ENCODE peak calls at places on chromosomes 5 and 9, in six cellular contexts. X, W, Q, R, A and B are unnamed samples.

GRCh38 chr5:88727705-88728313 is 155.2 kb downstream of the MEF2C start:
- DNase-seq in Q (peak), X (no peak), W (no peak), A (peak), R (peak), B (peak)

GRCh38 chr5:169429044-169429443 is 128.1 kb upstream of the SLIT3 start:
- DNase-seq in X (no peak), Q (no peak), A (peak), W (no peak), R (no peak), B (no peak)

GRCh38 chr9:69430206-69430605 is 105.2 kb downstream of the ENTREP1 start:
- DNase-seq in W (no peak), R (no peak), A (no peak), Q (no peak), X (no peak), B (no peak)

GRCh38 chr5:95984287-95984938 is 22.8 kb upstream of the ELL2 start:
- DNase-seq in W (no peak), A (peak), R (no peak), Q (no peak), X (no peak), B (no peak)

GRCh38 chr9:113223963-113224362 is 2.6 kb downstream of the SLC31A1 start:
- DNase-seq in Q (no peak), X (no peak), R (no peak), A (peak), W (no peak), B (no peak)

GRCh38 chr5:167898361-167899042 is 392.9 kb upstream of the WWC1 start:
- DNase-seq in A (peak), Q (peak), W (no peak), R (no peak), X (no peak), B (no peak)

GRCh38 chr9:125763373-125763772 is 16.2 kb downstream of the PBX3 start:
- DNase-seq in W (no peak), R (no peak), A (no peak), X (no peak), Q (peak), B (peak)

GRCh38 chr9:112558476-112558875 is 71.8 kb downstream of the KIAA1958 start:
- DNase-seq in A (peak), Q (no peak), R (no peak), X (no peak), W (no peak), B (no peak)

GRCh38 chr9:94906181-94906580 is 179.7 kb downstream of the AOPEP start:
- DNase-seq in R (no peak), A (no peak), X (no peak), W (no peak), Q (no peak), B (no peak)

GRCh38 chr5:2387224-2388004 is 364.1 kb downstream of the IRX2 start:
- DNase-seq in X (no peak), R (no peak), Q (no peak), W (no peak), A (peak), B (no peak)

GRCh38 chr9:6109986-6110385 is 94.6 kb upstream of the RANBP6 start:
- DNase-seq in A (no peak), X (no peak), Q (no peak), W (no peak), R (no peak), B (no peak)

DNA sequence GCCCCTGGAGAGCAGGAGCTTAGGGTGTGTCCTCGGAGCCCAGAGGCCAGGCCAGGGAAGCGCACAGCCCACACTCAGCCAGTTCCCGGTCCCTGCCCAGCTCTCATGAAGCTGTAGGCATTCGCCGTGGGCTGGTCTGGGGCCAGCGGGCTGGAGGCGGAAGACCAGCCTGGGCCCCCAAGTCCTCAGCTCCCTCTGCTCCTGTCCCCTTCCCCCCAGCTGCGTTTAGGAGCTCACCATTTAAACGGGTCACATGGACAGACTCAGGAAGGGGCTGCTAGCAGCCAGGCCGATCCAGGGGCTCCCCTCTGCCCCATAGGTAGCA is 17.4 kb downstream of the DNLZ start:
- DNase-seq in W (no peak), Q (no peak), R (no peak), A (no peak), X (no peak), B (no peak)
- H3K27ac ChIP-seq in W (no peak), Q (no peak), R (peak), A (peak), X (peak), B (no peak)

GRCh38 chr9:93464876-93465275 is 11.5 kb upstream of the FAM120AOS start:
- DNase-seq in R (no peak), A (no peak), Q (peak), W (no peak), X (no peak), B (no peak)
- H3K27ac ChIP-seq in R (no peak), A (no peak), Q (peak), W (peak), X (no peak), B (no peak)

DNA sequence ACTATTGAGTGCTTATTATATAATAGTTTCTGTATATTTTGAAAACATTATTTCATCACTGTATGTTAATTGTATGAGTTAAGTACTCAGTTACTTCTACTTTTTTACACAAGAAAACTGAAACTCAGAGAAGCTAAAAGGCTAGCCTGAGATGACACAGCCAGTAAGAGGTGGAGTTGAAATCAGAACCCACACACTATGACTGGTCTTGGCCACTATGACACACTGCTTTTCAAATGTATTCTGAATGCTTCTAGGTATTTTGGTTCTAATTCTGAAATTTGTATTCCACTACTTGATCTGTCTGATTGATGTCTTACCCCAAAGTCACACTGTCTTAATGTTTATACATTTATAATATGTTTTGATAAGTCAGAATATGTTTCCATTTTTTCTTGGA is 181.8 kb downstream of the ZDHHC21 start:
- DNase-seq in W (no peak), R (no peak), Q (no peak), X (no peak), A (peak), B (no peak)
- H3K27ac ChIP-seq in W (no peak), R (no peak), Q (no peak), X (no peak), A (no peak), B (no peak)

GRCh38 chr5:153569036-153569435 is 78.6 kb downstream of the GRIA1 start:
- DNase-seq in W (no peak), Q (no peak), A (peak), X (no peak), R (no peak), B (no peak)
- H3K27ac ChIP-seq in W (no peak), Q (no peak), A (no peak), X (no peak), R (no peak), B (no peak)

DNA sequence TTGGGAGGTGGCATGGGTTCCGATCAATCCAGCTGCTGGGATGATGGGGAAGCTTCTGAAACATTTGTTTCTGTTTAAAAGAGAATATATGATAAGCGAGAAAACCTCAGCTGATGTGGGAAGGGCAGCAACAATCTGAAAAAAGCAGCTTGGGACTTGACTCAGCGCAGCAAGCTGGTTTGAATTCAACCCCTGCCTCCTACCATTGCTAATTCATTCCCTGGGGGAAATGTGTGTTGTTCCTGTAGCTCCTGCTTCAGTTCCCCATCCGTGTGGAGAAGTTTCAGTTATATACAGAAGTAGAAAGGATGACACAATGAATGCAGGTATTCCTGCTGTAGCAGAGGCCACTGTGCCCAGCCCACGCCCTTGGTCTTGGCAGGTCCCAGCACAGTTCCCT is 145.1 kb downstream of the NXNL2 start:
- DNase-seq in Q (no peak), R (no peak), X (no peak), W (no peak), A (peak), B (no peak)
- H3K27ac ChIP-seq in Q (no peak), R (no peak), X (no peak), W (no peak), A (no peak), B (no peak)

DNA sequence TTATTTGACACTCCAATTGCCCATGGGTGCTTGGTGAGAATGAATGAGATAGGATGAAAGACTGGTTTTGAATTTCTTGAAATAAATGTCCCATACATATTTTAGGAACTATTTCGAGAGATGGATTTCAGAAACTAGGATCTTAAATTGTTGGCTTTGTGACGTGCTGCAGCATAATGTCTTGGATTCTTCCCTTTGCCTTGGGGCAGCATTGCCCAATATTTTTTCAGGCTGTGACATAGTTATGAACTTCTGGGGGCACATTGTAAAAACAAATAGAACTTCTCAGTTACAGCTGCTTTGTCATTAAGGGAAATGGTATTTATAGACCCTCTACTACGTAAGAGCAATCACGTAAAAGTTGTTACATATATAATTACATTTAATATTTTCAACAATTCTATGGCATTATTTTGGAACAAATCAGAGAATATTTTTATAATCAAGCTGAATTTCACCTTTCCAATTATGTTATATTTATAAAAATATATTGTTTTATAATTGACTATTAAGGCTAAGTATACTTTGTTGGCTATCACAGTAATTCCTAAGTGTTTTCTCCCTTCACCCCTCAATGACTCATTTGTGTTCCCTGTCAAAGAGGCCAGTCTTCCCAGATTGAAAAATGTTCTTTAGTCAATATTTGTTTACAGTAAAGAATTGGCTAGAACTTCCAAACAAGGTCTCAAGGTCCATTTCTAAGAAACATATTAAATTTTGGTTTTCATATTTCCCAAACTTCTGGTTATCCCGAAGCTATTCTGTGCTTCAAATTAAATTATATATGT is 1388.3 kb upstream of the ACO1 start:
- DNase-seq in A (no peak), R (no peak), Q (no peak), X (no peak), W (no peak), B (no peak)
- H3K27ac ChIP-seq in A (no peak), R (no peak), Q (no peak), X (no peak), W (no peak), B (no peak)